ENCODE peak calls at places on chromosomes 7 and 10, in five cellular contexts. Q, T, E, Z and X are unnamed samples.

GRCh38 chr10:15325243-15326002 is 45.7 kb downstream of the FAM171A1 start:
- DNase-seq in T (no peak), E (peak), Z (no peak), Q (peak), X (peak)

GRCh38 chr10:117237401-117237991 is 3.4 kb upstream of the SLC18A2 start:
- DNase-seq in E (no peak), T (no peak), Q (no peak), Z (no peak), X (no peak)

GRCh38 chr7:70810558-70811139 is 321.3 kb upstream of the GALNT17 start:
- DNase-seq in Z (no peak), E (no peak), Q (no peak), T (no peak), X (no peak)

GRCh38 chr7:15291707-15292106 is 270.1 kb downstream of the AGMO start:
- DNase-seq in E (no peak), T (no peak), Z (no peak), Q (no peak), X (no peak)

GRCh38 chr10:17578603-17579002 is 38.6 kb downstream of the HACD1 start:
- DNase-seq in T (no peak), Q (no peak), E (no peak), Z (no peak), X (no peak)

GRCh38 chr7:50679218-50680007 is 103.3 kb downstream of the GRB10 start:
- DNase-seq in Z (no peak), E (peak), Q (no peak), T (no peak), X (peak)

GRCh38 chr10:130220251-130221185 is 84.3 kb downstream of the GLRX3 start:
- DNase-seq in T (no peak), Q (no peak), Z (no peak), E (no peak), X (no peak)

GRCh38 chr7:121138262-121138933 is 149.9 kb downstream of the CPED1 start:
- DNase-seq in Q (no peak), T (no peak), E (no peak), Z (no peak), X (no peak)

GRCh38 chr7:83524286-83525075 is 124.5 kb downstream of the SEMA3E start:
- DNase-seq in Z (no peak), E (peak), T (no peak), Q (no peak), X (no peak)

GRCh38 chr7:107854454-107854853 is 36.5 kb upstream of the DLD start:
- DNase-seq in E (no peak), Z (no peak), Q (no peak), T (no peak), X (no peak)

GRCh38 chr7:130136579-130137167 is 66.3 kb downstream of the KLHDC10 start:
- DNase-seq in Z (no peak), T (no peak), E (no peak), Q (no peak), X (no peak)

GRCh38 chr7:130732980-130733865 is 784 bp downstream of the KLF14 start:
- DNase-seq in Z (no peak), T (no peak), Q (peak), E (peak), X (no peak)

GRCh38 chr7:12945901-12946300 is 258.5 kb downstream of the ARL4A start:
- DNase-seq in Z (no peak), Q (no peak), E (no peak), T (no peak), X (no peak)

GRCh38 chr7:157651366-157652160 is 314.8 kb downstream of the DNAJB6 start:
- DNase-seq in Z (no peak), Q (no peak), T (no peak), E (no peak), X (no peak)

GRCh38 chr7:141417506-141417905 is 133.7 kb upstream of the AGK start:
- DNase-seq in E (no peak), Q (no peak), T (no peak), Z (no peak), X (no peak)

GRCh38 chr10:14740684-14741247 is 33.9 kb downstream of the FAM107B start:
- DNase-seq in E (no peak), Q (no peak), T (no peak), Z (no peak), X (no peak)

GRCh38 chr10:70381491-70382421 is 669 bp downstream of the LRRC20 start:
- DNase-seq in T (no peak), E (no peak), Z (no peak), Q (peak), X (no peak)

GRCh38 chr7:43244232-43244631 is 131.8 kb downstream of the HECW1 start:
- DNase-seq in Q (no peak), Z (no peak), T (no peak), E (no peak), X (peak)